ENCODE peak calls at places on chromosomes 5 and 9, in seven cellular contexts. One of them, this sample, is unnamed.

GRCh38 chr9:108244676-108245075 is 611.1 kb downstream of the ACTL7B start:
- DNase-seq in glutamatergic neuron: no peak
- DNase-seq in HFFc6: no peak
- DNase-seq in psoas muscle: no peak
- DNase-seq in foreskin fibroblast: no peak
- DNase-seq in mammary epithelial cell: no peak
- DNase-seq in coronary artery: no peak
- DNase-seq in this sample: no peak

GRCh38 chr5:104179057-104179456 is 616.5 kb upstream of the NUDT12 start:
- DNase-seq in glutamatergic neuron: no peak
- DNase-seq in HFFc6: peak
- DNase-seq in psoas muscle: no peak
- DNase-seq in foreskin fibroblast: peak
- DNase-seq in mammary epithelial cell: peak
- DNase-seq in coronary artery: no peak
- DNase-seq in this sample: peak

GRCh38 chr5:179222246-179223017 is 122.8 kb downstream of the ADAMTS2 start:
- DNase-seq in glutamatergic neuron: no peak
- DNase-seq in HFFc6: no peak
- DNase-seq in psoas muscle: no peak
- DNase-seq in foreskin fibroblast: no peak
- DNase-seq in mammary epithelial cell: no peak
- DNase-seq in coronary artery: no peak
- DNase-seq in this sample: no peak

GRCh38 chr5:108989761-108990392 is 242.2 kb downstream of the FER start:
- DNase-seq in glutamatergic neuron: no peak
- DNase-seq in HFFc6: no peak
- DNase-seq in psoas muscle: no peak
- DNase-seq in foreskin fibroblast: no peak
- DNase-seq in mammary epithelial cell: no peak
- DNase-seq in coronary artery: no peak
- DNase-seq in this sample: no peak

GRCh38 chr5:57386958-57387357 is 95.7 kb downstream of the ACTBL2 start:
- DNase-seq in glutamatergic neuron: no peak
- DNase-seq in HFFc6: peak
- DNase-seq in psoas muscle: no peak
- DNase-seq in foreskin fibroblast: peak
- DNase-seq in mammary epithelial cell: peak
- DNase-seq in coronary artery: no peak
- DNase-seq in this sample: no peak

GRCh38 chr9:99851028-99851822 is 29.5 kb downstream of the NR4A3 start:
- DNase-seq in glutamatergic neuron: no peak
- DNase-seq in HFFc6: no peak
- DNase-seq in psoas muscle: no peak
- DNase-seq in foreskin fibroblast: no peak
- DNase-seq in mammary epithelial cell: no peak
- DNase-seq in coronary artery: no peak
- DNase-seq in this sample: no peak

GRCh38 chr9:36275060-36275459 is 16.8 kb upstream of the GNE start:
- DNase-seq in glutamatergic neuron: no peak
- DNase-seq in HFFc6: no peak
- DNase-seq in psoas muscle: no peak
- DNase-seq in foreskin fibroblast: no peak
- DNase-seq in mammary epithelial cell: no peak
- DNase-seq in coronary artery: no peak
- DNase-seq in this sample: no peak

GRCh38 chr5:149129181-149129580 is 12.1 kb upstream of the ABLIM3 start:
- DNase-seq in glutamatergic neuron: no peak
- DNase-seq in HFFc6: peak
- DNase-seq in psoas muscle: no peak
- DNase-seq in foreskin fibroblast: no peak
- DNase-seq in mammary epithelial cell: peak
- DNase-seq in coronary artery: no peak
- DNase-seq in this sample: no peak

GRCh38 chr9:136095028-136095494 is at the start of gene NACC2:
- DNase-seq in glutamatergic neuron: no peak
- DNase-seq in HFFc6: peak
- DNase-seq in psoas muscle: peak
- DNase-seq in foreskin fibroblast: no peak
- DNase-seq in mammary epithelial cell: peak
- DNase-seq in coronary artery: no peak
- DNase-seq in this sample: peak

GRCh38 chr9:4923580-4924544 is 61.2 kb upstream of the JAK2 start:
- DNase-seq in glutamatergic neuron: no peak
- DNase-seq in HFFc6: peak
- DNase-seq in psoas muscle: no peak
- DNase-seq in foreskin fibroblast: no peak
- DNase-seq in mammary epithelial cell: peak
- DNase-seq in coronary artery: no peak
- DNase-seq in this sample: no peak

GRCh38 chr5:135398855-135399837 is at the start of gene MACROH2A1:
- DNase-seq in glutamatergic neuron: peak
- DNase-seq in HFFc6: peak
- DNase-seq in psoas muscle: peak
- DNase-seq in foreskin fibroblast: peak
- DNase-seq in mammary epithelial cell: peak
- DNase-seq in coronary artery: peak
- DNase-seq in this sample: peak

GRCh38 chr9:20681467-20681866 is 2.6 kb upstream of the FOCAD start:
- DNase-seq in glutamatergic neuron: no peak
- DNase-seq in HFFc6: no peak
- DNase-seq in psoas muscle: no peak
- DNase-seq in foreskin fibroblast: no peak
- DNase-seq in mammary epithelial cell: no peak
- DNase-seq in coronary artery: no peak
- DNase-seq in this sample: no peak

GRCh38 chr9:81416476-81417298 is 272.7 kb downstream of the TLE1 start:
- DNase-seq in glutamatergic neuron: no peak
- DNase-seq in HFFc6: peak
- DNase-seq in psoas muscle: no peak
- DNase-seq in foreskin fibroblast: no peak
- DNase-seq in mammary epithelial cell: no peak
- DNase-seq in coronary artery: no peak
- DNase-seq in this sample: no peak

GRCh38 chr5:72237415-72237814 is 82.6 kb downstream of the MRPS27 start:
- DNase-seq in glutamatergic neuron: no peak
- DNase-seq in HFFc6: no peak
- DNase-seq in psoas muscle: no peak
- DNase-seq in foreskin fibroblast: no peak
- DNase-seq in mammary epithelial cell: no peak
- DNase-seq in coronary artery: no peak
- DNase-seq in this sample: no peak

GRCh38 chr5:123460296-123460729 is 37.1 kb upstream of the CEP120 start:
- DNase-seq in glutamatergic neuron: no peak
- DNase-seq in HFFc6: no peak
- DNase-seq in psoas muscle: no peak
- DNase-seq in foreskin fibroblast: no peak
- DNase-seq in mammary epithelial cell: peak
- DNase-seq in coronary artery: no peak
- DNase-seq in this sample: no peak

GRCh38 chr9:87601175-87601574 is 103.5 kb downstream of the DAPK1 start:
- DNase-seq in glutamatergic neuron: peak
- DNase-seq in HFFc6: no peak
- DNase-seq in psoas muscle: peak
- DNase-seq in foreskin fibroblast: no peak
- DNase-seq in mammary epithelial cell: no peak
- DNase-seq in coronary artery: no peak
- DNase-seq in this sample: no peak

GRCh38 chr9:91500509-91501011 is 76.9 kb upstream of the NFIL3 start:
- DNase-seq in glutamatergic neuron: no peak
- DNase-seq in HFFc6: peak
- DNase-seq in psoas muscle: no peak
- DNase-seq in foreskin fibroblast: peak
- DNase-seq in mammary epithelial cell: peak
- DNase-seq in coronary artery: no peak
- DNase-seq in this sample: no peak

GRCh38 chr9:122227576-122227903 is 1.2 kb downstream of the LHX6 start:
- DNase-seq in glutamatergic neuron: no peak
- DNase-seq in HFFc6: no peak
- DNase-seq in psoas muscle: no peak
- DNase-seq in foreskin fibroblast: no peak
- DNase-seq in mammary epithelial cell: no peak
- DNase-seq in coronary artery: no peak
- DNase-seq in this sample: no peak

GRCh38 chr9:78357165-78357873 is 60.4 kb downstream of the PSAT1 start:
- DNase-seq in glutamatergic neuron: no peak
- DNase-seq in HFFc6: no peak
- DNase-seq in psoas muscle: no peak
- DNase-seq in foreskin fibroblast: no peak
- DNase-seq in mammary epithelial cell: no peak
- DNase-seq in coronary artery: no peak
- DNase-seq in this sample: no peak

GRCh38 chr9:135864447-135865049 is 42.8 kb downstream of the CAMSAP1 start:
- DNase-seq in glutamatergic neuron: peak
- DNase-seq in HFFc6: peak
- DNase-seq in psoas muscle: peak
- DNase-seq in foreskin fibroblast: peak
- DNase-seq in mammary epithelial cell: no peak
- DNase-seq in coronary artery: no peak
- DNase-seq in this sample: peak

GRCh38 chr5:131394128-131394527 is 130.3 kb downstream of the CDC42SE2 start:
- DNase-seq in glutamatergic neuron: no peak
- DNase-seq in HFFc6: no peak
- DNase-seq in psoas muscle: no peak
- DNase-seq in foreskin fibroblast: no peak
- DNase-seq in mammary epithelial cell: peak
- DNase-seq in coronary artery: no peak
- DNase-seq in this sample: no peak

GRCh38 chr9:7216004-7216821 is 458.4 kb downstream of the KDM4C start:
- DNase-seq in glutamatergic neuron: no peak
- DNase-seq in HFFc6: no peak
- DNase-seq in psoas muscle: no peak
- DNase-seq in foreskin fibroblast: no peak
- DNase-seq in mammary epithelial cell: peak
- DNase-seq in coronary artery: no peak
- DNase-seq in this sample: no peak

DNA sequence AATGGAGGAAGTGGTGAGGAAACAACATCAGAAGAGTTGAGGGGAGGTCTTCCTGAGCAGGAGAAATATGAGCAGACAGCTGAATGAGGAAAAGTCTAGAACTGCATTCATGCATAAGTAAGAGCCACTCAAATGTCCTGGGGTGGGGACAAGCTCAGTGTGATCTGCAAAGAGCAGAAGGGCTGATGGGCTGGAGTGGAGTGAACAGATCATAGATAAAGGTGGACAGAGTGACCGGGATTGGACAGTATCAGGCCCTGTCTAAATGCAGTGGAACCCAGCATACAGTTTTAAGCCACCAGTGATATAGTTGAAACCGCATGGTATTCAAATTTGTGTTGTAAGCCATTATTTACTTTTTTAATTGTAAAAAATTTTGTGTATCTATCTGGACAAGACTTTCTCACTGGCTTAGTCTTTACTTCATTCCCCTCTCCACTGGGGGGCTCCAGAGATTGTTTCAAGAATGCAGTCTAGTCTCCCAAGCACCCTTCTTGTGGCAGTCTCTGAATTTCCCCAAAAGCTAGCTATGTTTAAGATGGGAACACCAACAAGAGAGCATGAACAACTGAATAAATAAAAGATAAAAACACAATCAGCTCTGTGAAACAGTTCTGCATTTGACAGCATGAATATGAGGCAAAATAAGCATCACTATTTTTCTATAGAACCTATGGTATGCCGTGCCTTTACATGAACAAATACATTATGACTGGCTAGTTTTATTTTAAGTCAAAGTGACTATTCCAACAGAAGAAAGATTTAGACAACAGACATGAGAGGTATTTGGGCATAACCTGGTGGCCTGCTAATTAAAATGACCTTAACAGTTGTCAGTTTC is 10.7 kb upstream of the STK32A start:
- DNase-seq in glutamatergic neuron: peak
- DNase-seq in HFFc6: peak
- DNase-seq in psoas muscle: no peak
- DNase-seq in foreskin fibroblast: no peak
- DNase-seq in mammary epithelial cell: peak
- DNase-seq in coronary artery: no peak
- DNase-seq in this sample: peak
- TF ChIP-seq CTCF in glutamatergic neuron: no peak
- TF ChIP-seq CTCF in HFFc6: peak
- TF ChIP-seq CTCF in psoas muscle: peak
- TF ChIP-seq CTCF in foreskin fibroblast: peak
- TF ChIP-seq CTCF in mammary epithelial cell: peak
- TF ChIP-seq CTCF in coronary artery: peak
- TF ChIP-seq CTCF in this sample: peak

GRCh38 chr9:119365291-119366027 is 3.8 kb downstream of the BRINP1 start:
- DNase-seq in glutamatergic neuron: peak
- DNase-seq in HFFc6: peak
- DNase-seq in psoas muscle: no peak
- DNase-seq in foreskin fibroblast: no peak
- DNase-seq in mammary epithelial cell: peak
- DNase-seq in coronary artery: no peak
- DNase-seq in this sample: peak
- TF ChIP-seq CTCF in glutamatergic neuron: peak
- TF ChIP-seq CTCF in HFFc6: peak
- TF ChIP-seq CTCF in psoas muscle: peak
- TF ChIP-seq CTCF in foreskin fibroblast: peak
- TF ChIP-seq CTCF in mammary epithelial cell: peak
- TF ChIP-seq CTCF in coronary artery: no peak
- TF ChIP-seq CTCF in this sample: peak

GRCh38 chr9:97109194-97109811 is 70.4 kb upstream of the CTSV start:
- DNase-seq in glutamatergic neuron: peak
- DNase-seq in HFFc6: peak
- DNase-seq in psoas muscle: no peak
- DNase-seq in foreskin fibroblast: peak
- DNase-seq in mammary epithelial cell: peak
- DNase-seq in coronary artery: no peak
- DNase-seq in this sample: peak
- TF ChIP-seq CTCF in glutamatergic neuron: no peak
- TF ChIP-seq CTCF in HFFc6: peak
- TF ChIP-seq CTCF in psoas muscle: peak
- TF ChIP-seq CTCF in foreskin fibroblast: peak
- TF ChIP-seq CTCF in mammary epithelial cell: peak
- TF ChIP-seq CTCF in coronary artery: no peak
- TF ChIP-seq CTCF in this sample: peak

GRCh38 chr9:15417626-15418025 is 5.0 kb upstream of the SNAPC3 start:
- DNase-seq in glutamatergic neuron: no peak
- DNase-seq in HFFc6: no peak
- DNase-seq in psoas muscle: no peak
- DNase-seq in foreskin fibroblast: no peak
- DNase-seq in mammary epithelial cell: no peak
- DNase-seq in coronary artery: no peak
- DNase-seq in this sample: no peak

GRCh38 chr9:15422355-15423327 is at the start of gene SNAPC3:
- DNase-seq in glutamatergic neuron: peak
- DNase-seq in HFFc6: peak
- DNase-seq in psoas muscle: peak
- DNase-seq in foreskin fibroblast: peak
- DNase-seq in mammary epithelial cell: peak
- DNase-seq in coronary artery: peak
- DNase-seq in this sample: peak

GRCh38 chr9:15420796-15421195 is 1.9 kb upstream of the SNAPC3 start:
- DNase-seq in glutamatergic neuron: no peak
- DNase-seq in HFFc6: no peak
- DNase-seq in psoas muscle: no peak
- DNase-seq in foreskin fibroblast: no peak
- DNase-seq in mammary epithelial cell: no peak
- DNase-seq in coronary artery: no peak
- DNase-seq in this sample: no peak

GRCh38 chr9:15421532-15421931 is 1.1 kb upstream of the SNAPC3 start:
- DNase-seq in glutamatergic neuron: no peak
- DNase-seq in HFFc6: no peak
- DNase-seq in psoas muscle: no peak
- DNase-seq in foreskin fibroblast: no peak
- DNase-seq in mammary epithelial cell: no peak
- DNase-seq in coronary artery: no peak
- DNase-seq in this sample: no peak

GRCh38 chr9:15416880-15417279 is 5.8 kb upstream of the SNAPC3 start:
- DNase-seq in glutamatergic neuron: no peak
- DNase-seq in HFFc6: peak
- DNase-seq in psoas muscle: no peak
- DNase-seq in foreskin fibroblast: no peak
- DNase-seq in mammary epithelial cell: peak
- DNase-seq in coronary artery: no peak
- DNase-seq in this sample: peak
- TF ChIP-seq CTCF in glutamatergic neuron: peak
- TF ChIP-seq CTCF in HFFc6: peak
- TF ChIP-seq CTCF in psoas muscle: peak
- TF ChIP-seq CTCF in foreskin fibroblast: peak
- TF ChIP-seq CTCF in mammary epithelial cell: peak
- TF ChIP-seq CTCF in coronary artery: no peak
- TF ChIP-seq CTCF in this sample: peak

This sample was measured in nephron progenitor cell.